ENCODE peak calls at places on chromosomes 6 and 20, in six cellular contexts. T is hepatocyte, A is heart left ventricle, P is mesothelial cell of epicardium, I is HepG2, H is psoas muscle. G is an unnamed sample.

GRCh38 chr6:5746392-5747140 is 260.2 kb downstream of the NRN1 start:
- DNase-seq in T (no peak), A (no peak), P (no peak), I (no peak), H (no peak), G (no peak)

GRCh38 chr6:31042801-31043200 is 32.5 kb downstream of the MUC22 start:
- DNase-seq in T (peak; percentile 59), A (peak; percentile 43), P (no peak), I (peak; percentile 56), H (peak; percentile 23), G (peak; percentile 20)

GRCh38 chr6:161480416-161481165 is 206.7 kb upstream of the AGPAT4 start:
- DNase-seq in T (no peak), A (no peak), P (no peak), I (no peak), H (no peak), G (no peak)

GRCh38 chr6:8642854-8643253 is 207.5 kb upstream of the SLC35B3 start:
- DNase-seq in T (no peak), A (no peak), P (no peak), I (no peak), H (no peak), G (no peak)

GRCh38 chr6:143271024-143271423 is 179.5 kb downstream of the ADAT2 start:
- DNase-seq in T (peak; percentile 36), A (peak; percentile 60), P (no peak), I (peak; percentile 37), H (no peak), G (peak; percentile 62)

GRCh38 chr20:60306105-60306504 is 347.9 kb downstream of the CDH26 start:
- DNase-seq in T (no peak), A (no peak), P (no peak), I (no peak), H (no peak), G (no peak)

GRCh38 chr6:55578537-55579363 is at the start of gene HMGCLL1:
- DNase-seq in T (peak; percentile 78), A (peak; percentile 37), P (peak; percentile 71), I (no peak), H (peak; percentile 36), G (no peak)

GRCh38 chr6:108501559-108501958 is 59.2 kb upstream of the FOXO3 start:
- DNase-seq in T (no peak), A (no peak), P (no peak), I (no peak), H (no peak), G (no peak)

GRCh38 chr6:119540417-119540816 is 190.9 kb upstream of the MAN1A1 start:
- DNase-seq in T (no peak), A (no peak), P (no peak), I (no peak), H (no peak), G (no peak)

GRCh38 chr20:63411898-63412631 is 50.9 kb upstream of the CHRNA4 start:
- DNase-seq in T (no peak), A (no peak), P (no peak), I (no peak), H (no peak), G (no peak)

GRCh38 chr6:119445666-119446622 is 96.4 kb upstream of the MAN1A1 start:
- DNase-seq in T (peak; percentile 16), A (no peak), P (no peak), I (no peak), H (no peak), G (peak; percentile 42)

GRCh38 chr6:22613695-22614094 is 44.3 kb downstream of the HDGFL1 start:
- DNase-seq in T (peak; percentile 16), A (no peak), P (no peak), I (no peak), H (no peak), G (peak; percentile 29)

GRCh38 chr6:137784583-137784982 is 82.5 kb upstream of the TNFAIP3 start:
- DNase-seq in T (no peak), A (no peak), P (no peak), I (no peak), H (no peak), G (no peak)

GRCh38 chr6:169230923-169231789 is 22.5 kb downstream of the THBS2 start:
- DNase-seq in T (no peak), A (no peak), P (no peak), I (no peak), H (no peak), G (no peak)

GRCh38 chr6:107132330-107132954 is 17.1 kb upstream of the BEND3 start:
- DNase-seq in T (peak; percentile 45), A (no peak), P (peak; percentile 49), I (peak; percentile 46), H (no peak), G (no peak)

GRCh38 chr20:32902456-32903420 is 44.0 kb downstream of the EFCAB8 start:
- DNase-seq in T (peak; percentile 76), A (no peak), P (peak; percentile 50), I (peak; percentile 66), H (peak; percentile 46), G (no peak)

GRCh38 chr6:134020543-134020942 is 31.9 kb downstream of the SLC2A12 start:
- DNase-seq in T (no peak), A (no peak), P (no peak), I (no peak), H (no peak), G (no peak)

GRCh38 chr20:48521121-48521520 is 306.7 kb downstream of the PREX1 start:
- DNase-seq in T (no peak), A (no peak), P (no peak), I (no peak), H (no peak), G (no peak)

GRCh38 chr6:28393912-28394662 is 5.5 kb downstream of the ZSCAN12 start:
- DNase-seq in T (peak; percentile 24), A (no peak), P (no peak), I (peak; percentile 42), H (no peak), G (no peak)
- TF ChIP-seq CTCF in T (peak; percentile 46), A (no peak), P (no peak), I (peak; percentile 45), H (no peak), G (peak; percentile 41)

GRCh38 chr6:156776470-156776840 is 723 bp upstream of the ARID1B start:
- DNase-seq in T (peak; percentile 37), A (no peak), P (no peak), I (peak; percentile 59), H (no peak), G (no peak)
- TF ChIP-seq CTCF in T (peak; percentile 10), A (no peak), P (no peak), I (peak; percentile 40), H (no peak), G (no peak)

DNA sequence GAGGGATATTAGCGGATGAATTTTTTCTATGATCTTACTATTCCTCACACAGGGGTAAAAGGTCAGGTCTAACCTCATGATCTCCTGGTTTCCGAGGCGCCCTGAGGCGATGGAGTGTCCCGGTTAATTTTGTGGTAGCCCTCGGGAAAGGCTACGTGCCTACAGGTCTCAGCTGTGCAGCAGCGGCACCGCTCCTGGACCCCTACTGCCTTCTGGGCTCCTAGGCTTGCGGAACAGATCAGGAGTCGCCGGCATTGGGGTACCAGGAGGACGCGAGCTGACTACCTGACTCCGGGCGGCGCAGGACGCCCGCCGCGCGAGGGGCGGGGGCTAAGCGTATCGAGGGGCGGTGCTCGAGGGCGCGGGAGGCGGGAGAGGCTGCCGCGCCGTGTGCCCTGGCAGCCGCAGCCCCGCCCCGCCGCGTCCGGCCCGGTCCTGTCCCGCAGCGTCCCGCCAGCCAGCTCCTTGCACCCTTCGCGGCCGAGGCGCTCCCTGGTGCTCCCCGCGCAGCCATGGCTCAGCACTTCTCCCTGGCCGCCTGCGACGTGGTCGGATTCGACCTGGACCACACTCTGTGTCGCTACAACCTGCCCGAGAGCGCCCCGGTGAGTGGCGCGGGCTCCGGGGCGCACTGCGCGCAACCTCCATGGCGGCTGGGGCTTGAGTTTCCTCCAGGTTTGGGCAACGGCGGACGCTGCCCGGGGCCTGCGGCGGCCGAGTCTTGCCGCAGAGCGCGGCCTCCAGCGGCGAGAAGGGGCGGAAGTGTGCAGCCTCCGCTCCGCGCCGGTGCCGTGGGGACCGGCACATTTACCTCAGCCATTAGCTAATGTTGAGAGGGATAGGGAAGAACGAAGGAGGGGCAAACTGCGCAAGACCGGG is at the start of gene NT5DC1:
- DNase-seq in T (peak; percentile 95), A (peak; percentile 86), P (peak; percentile 82), I (peak; percentile 79), H (peak; percentile 87), G (no peak)
- TF ChIP-seq CTCF in T (peak; percentile 48), A (peak; percentile 20), P (no peak), I (peak; percentile 68), H (peak; percentile 54), G (no peak)

DNA sequence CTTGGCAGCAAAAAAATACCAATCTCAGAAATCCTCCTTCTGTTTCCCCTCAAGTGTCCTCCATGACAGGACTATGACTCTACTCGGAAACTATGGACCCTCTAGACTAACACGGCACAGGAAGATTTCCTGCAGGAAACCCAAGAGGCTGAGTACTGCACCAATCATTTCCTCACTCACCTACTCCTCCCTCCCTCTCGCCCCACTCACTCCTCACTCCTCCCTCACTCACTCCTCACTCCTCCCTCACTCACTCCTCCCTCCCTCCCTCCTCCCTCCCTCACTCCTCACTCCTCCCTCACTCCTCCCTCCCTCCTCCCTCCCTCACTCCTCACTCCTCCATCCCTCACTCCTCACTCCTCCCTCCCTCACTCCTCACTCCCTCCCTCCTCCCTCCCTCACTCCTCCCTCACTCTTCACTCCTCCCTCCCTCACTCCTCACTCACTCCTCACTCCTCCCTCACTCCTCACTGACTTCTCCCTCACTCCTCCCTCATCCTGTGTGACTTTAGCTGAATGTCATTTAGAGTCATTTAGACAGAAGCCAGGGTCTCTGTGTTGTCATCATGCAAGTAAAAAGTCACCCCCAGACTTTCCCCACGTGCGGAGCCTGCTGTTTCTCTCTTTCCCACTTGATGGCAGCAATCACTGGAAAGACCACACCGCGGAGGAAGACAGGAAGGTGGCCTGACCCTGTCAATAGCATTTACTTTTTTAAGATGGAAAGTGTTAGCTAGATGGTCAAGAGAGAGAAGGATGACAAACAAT is 226.8 kb upstream of the PDE10A start:
- DNase-seq in T (peak; percentile 67), A (no peak), P (peak; percentile 55), I (peak; percentile 35), H (no peak), G (no peak)
- TF ChIP-seq CTCF in T (peak; percentile 80), A (peak; percentile 49), P (peak; percentile 47), I (peak; percentile 60), H (peak; percentile 18), G (peak; percentile 59)

GRCh38 chr6:138800377-138801150 is 4.7 kb downstream of the ECT2L start:
- DNase-seq in T (no peak), A (no peak), P (no peak), I (no peak), H (no peak), G (no peak)
- TF ChIP-seq CTCF in T (no peak), A (no peak), P (no peak), I (peak; percentile 28), H (no peak), G (no peak)

G was measured in AG09309.